ENCODE peak calls at places on chromosomes 13 and 19, in seven cellular contexts. L is HCT116, X is SK-N-SH, A is HepG2, W is K562, K is H1, B is GM12878. R is an unnamed sample.

GRCh38 chr19:47381653-47382279 is 32.7 kb downstream of the DHX34 start:
- DNase-seq in B (no peak), A (no peak), W (no peak), X (no peak), K (no peak), L (no peak), R (no peak)

GRCh38 chr13:99123101-99124045 is 77.3 kb upstream of the UBAC2 start:
- DNase-seq in B (no peak), K (no peak), L (no peak), W (no peak), A (no peak), X (no peak), R (no peak)

GRCh38 chr19:11152318-11153062 is 3.1 kb downstream of the SPC24 start:
- DNase-seq in K (no peak), W (no peak), L (no peak), X (no peak), B (no peak), A (no peak), R (no peak)

GRCh38 chr13:44431150-44431549 is 57.5 kb downstream of the SERP2 start:
- DNase-seq in L (no peak), K (no peak), X (no peak), B (no peak), A (peak; percentile 70), W (no peak), R (no peak)

GRCh38 chr19:34662919-34663318 is 14.0 kb downstream of the SCGB2B2 start:
- DNase-seq in W (peak; percentile 62), L (peak; percentile 41), A (peak; percentile 51), K (peak; percentile 19), B (no peak), X (peak; percentile 68), R (no peak)

GRCh38 chr19:32808236-32808635 is 61.3 kb downstream of the SLC7A9 start:
- DNase-seq in L (no peak), B (no peak), K (no peak), W (no peak), A (no peak), X (no peak), R (no peak)

GRCh38 chr13:72536668-72537399 is 190.6 kb downstream of the MZT1 start:
- DNase-seq in A (peak; percentile 21), L (no peak), W (no peak), X (no peak), B (no peak), K (no peak), R (no peak)

GRCh38 chr13:45063261-45063870 is 56.9 kb upstream of the GTF2F2 start:
- DNase-seq in L (no peak), K (no peak), A (no peak), B (no peak), W (no peak), X (no peak), R (no peak)

GRCh38 chr13:39263531-39263930 is 225.3 kb downstream of the NHLRC3 start:
- DNase-seq in W (no peak), B (no peak), A (no peak), X (no peak), K (no peak), L (no peak), R (no peak)

GRCh38 chr19:38004505-38005223 is 97.7 kb downstream of the SIPA1L3 start:
- DNase-seq in A (peak; percentile 42), K (no peak), X (peak; percentile 89), L (peak; percentile 81), B (peak; percentile 95), W (peak; percentile 70), R (peak; percentile 22)

GRCh38 chr19:7870571-7871279 is 3.5 kb downstream of the PRR36 start:
- DNase-seq in K (peak; percentile 82), A (peak; percentile 93), L (peak; percentile 95), W (peak; percentile 98), X (peak; percentile 78), B (no peak), R (peak; percentile 98)

GRCh38 chr13:58531614-58532013 is 900.1 kb downstream of the PCDH17 start:
- DNase-seq in K (no peak), W (no peak), X (no peak), L (no peak), B (no peak), A (peak; percentile 26), R (no peak)

GRCh38 chr19:10655457-10656312 is 1.5 kb downstream of the ILF3 start:
- DNase-seq in B (no peak), K (no peak), A (peak; percentile 12), L (no peak), X (peak; percentile 35), W (peak; percentile 63), R (peak; percentile 42)

GRCh38 chr19:56823956-56824355 is 16.6 kb downstream of the PEG3 start:
- DNase-seq in X (no peak), W (no peak), B (no peak), L (no peak), K (no peak), A (no peak), R (no peak)

GRCh38 chr13:111095031-111095840 is 19.9 kb upstream of the ARHGEF7 start:
- DNase-seq in A (no peak), W (no peak), K (no peak), L (no peak), B (no peak), X (no peak), R (peak; percentile 15)

GRCh38 chr13:81140675-81141074 is 799.7 kb upstream of the SPRY2 start:
- DNase-seq in K (peak; percentile 57), L (no peak), A (no peak), X (no peak), W (no peak), B (no peak), R (no peak)

GRCh38 chr13:90979059-90979458 is 368.4 kb upstream of the MIR17HG start:
- DNase-seq in B (no peak), W (no peak), L (no peak), A (no peak), X (no peak), K (no peak), R (no peak)

GRCh38 chr19:6354098-6354674 is 7.1 kb upstream of the CLPP start:
- DNase-seq in B (no peak), W (no peak), A (no peak), X (no peak), K (no peak), L (no peak), R (no peak)

GRCh38 chr19:54696117-54696548 is 28.1 kb upstream of the KIR3DL3 start:
- DNase-seq in L (no peak), A (no peak), K (no peak), X (no peak), W (peak; percentile 84), B (no peak), R (no peak)

GRCh38 chr19:35896643-35897040 is 3.7 kb downstream of the NFKBID start:
- DNase-seq in B (no peak), A (no peak), K (no peak), X (no peak), W (no peak), L (no peak), R (no peak)

GRCh38 chr19:18386543-18387251 is 739 bp downstream of the GDF15 start:
- DNase-seq in B (no peak), X (no peak), L (no peak), K (no peak), A (no peak), W (no peak), R (no peak)

GRCh38 chr13:26678796-26679195 is 81.8 kb downstream of the GPR12 start:
- DNase-seq in L (no peak), B (no peak), A (no peak), X (no peak), K (no peak), W (peak; percentile 3), R (no peak)

GRCh38 chr19:3285647-3286176 is 61.3 kb downstream of the CELF5 start:
- DNase-seq in W (no peak), L (no peak), K (no peak), A (peak; percentile 59), X (peak; percentile 91), B (no peak), R (no peak)

GRCh38 chr19:49862411-49863253 is 4.7 kb downstream of the PNKP start:
- DNase-seq in X (peak; percentile 77), W (peak; percentile 83), B (no peak), L (no peak), K (peak; percentile 62), A (peak; percentile 31), R (no peak)

GRCh38 chr19:48487544-48487943 is 18.4 kb downstream of the CYTH2 start:
- DNase-seq in B (no peak), A (peak; percentile 31), W (no peak), L (no peak), X (no peak), K (no peak), R (no peak)

GRCh38 chr13:38674208-38674607 is 12.7 kb upstream of the FREM2 start:
- DNase-seq in W (no peak), B (no peak), A (no peak), X (no peak), K (no peak), L (no peak), R (no peak)

DNA sequence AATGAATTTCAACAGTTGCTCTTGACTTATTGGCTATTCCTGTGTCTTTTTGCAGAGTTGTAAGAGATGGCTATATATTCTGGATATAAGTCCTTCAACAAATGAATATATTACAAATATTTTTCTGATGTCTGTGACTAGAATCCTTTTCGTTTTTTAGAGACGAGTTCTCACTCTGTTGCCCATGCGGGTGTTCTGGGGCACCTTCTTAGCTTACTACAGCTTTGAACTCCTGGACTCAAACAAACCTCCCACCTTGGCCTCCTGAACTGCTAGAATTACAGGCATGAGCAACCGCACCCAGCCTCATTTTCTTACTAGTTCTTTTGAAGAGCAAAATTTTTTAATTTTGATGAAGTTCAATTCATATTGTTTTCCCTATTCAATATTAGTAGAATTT is 287.8 kb downstream of the LIG4 start:
- DNase-seq in W (no peak), K (no peak), B (no peak), X (no peak), A (no peak), L (no peak), R (no peak)
- TF ChIP-seq JUND in W (no peak), K (no peak), B (no peak), X (no peak), A (no peak), L (no peak), R (no peak)

GRCh38 chr19:5222821-5223321 is 117.7 kb downstream of the PTPRS start:
- DNase-seq in L (no peak), W (no peak), B (no peak), A (no peak), X (no peak), K (no peak), R (no peak)
- TF ChIP-seq JUND in L (no peak), W (no peak), B (no peak), A (no peak), X (no peak), K (no peak), R (no peak)

GRCh38 chr19:41226053-41226873 is 7.2 kb downstream of the AXL start:
- DNase-seq in B (no peak), A (peak; percentile 68), X (peak; percentile 56), K (no peak), L (peak; percentile 72), W (peak; percentile 76), R (peak; percentile 41)
- TF ChIP-seq JUND in B (no peak), A (no peak), X (peak; percentile 62), K (peak; percentile 89), L (no peak), W (peak; percentile 91), R (no peak)

GRCh38 chr13:41942462-41943094 is 18.3 kb downstream of the VWA8 start:
- DNase-seq in K (no peak), W (peak; percentile 47), B (no peak), A (no peak), X (no peak), L (no peak), R (peak; percentile 53)
- TF ChIP-seq JUND in K (no peak), W (no peak), B (no peak), A (no peak), X (no peak), L (no peak), R (no peak)